ENCODE peak calls at places on chromosomes 2 and 18, in six cellular contexts. One of them, this sample, is unnamed.

GRCh38 chr2:110677080-110677479 is 783 bp downstream of the BUB1 start:
- DNase-seq in GM20000: no peak
- DNase-seq in left kidney: no peak
- DNase-seq in GM23338: no peak
- DNase-seq in activated CD4-positive, alpha-beta T cell treated with anti-CD3 and anti-CD28 coated beads, Interleukin-2, amount 50 U/mL, for 24 hours: no peak
- DNase-seq in iPS DF 19.7: no peak
- DNase-seq in this sample: no peak

GRCh38 chr18:44599409-44599808 is 81.3 kb upstream of the SETBP1 start:
- DNase-seq in GM20000: no peak
- DNase-seq in left kidney: no peak
- DNase-seq in GM23338: peak; percentile 3
- DNase-seq in activated CD4-positive, alpha-beta T cell treated with anti-CD3 and anti-CD28 coated beads, Interleukin-2, amount 50 U/mL, for 24 hours: no peak
- DNase-seq in iPS DF 19.7: peak; percentile 17
- DNase-seq in this sample: no peak

GRCh38 chr2:159214325-159214865 is 72.1 kb downstream of the WDSUB1 start:
- DNase-seq in GM20000: no peak
- DNase-seq in left kidney: no peak
- DNase-seq in GM23338: no peak
- DNase-seq in activated CD4-positive, alpha-beta T cell treated with anti-CD3 and anti-CD28 coated beads, Interleukin-2, amount 50 U/mL, for 24 hours: no peak
- DNase-seq in iPS DF 19.7: no peak
- DNase-seq in this sample: no peak

GRCh38 chr2:105042189-105042588 is 4.3 kb downstream of the MRPS9 start:
- DNase-seq in GM20000: no peak
- DNase-seq in left kidney: peak; percentile 9
- DNase-seq in GM23338: peak; percentile 57
- DNase-seq in activated CD4-positive, alpha-beta T cell treated with anti-CD3 and anti-CD28 coated beads, Interleukin-2, amount 50 U/mL, for 24 hours: no peak
- DNase-seq in iPS DF 19.7: no peak
- DNase-seq in this sample: no peak

GRCh38 chr2:28175028-28175427 is 217.6 kb upstream of the FOSL2 start:
- DNase-seq in GM20000: no peak
- DNase-seq in left kidney: no peak
- DNase-seq in GM23338: peak; percentile 29
- DNase-seq in activated CD4-positive, alpha-beta T cell treated with anti-CD3 and anti-CD28 coated beads, Interleukin-2, amount 50 U/mL, for 24 hours: no peak
- DNase-seq in iPS DF 19.7: no peak
- DNase-seq in this sample: no peak

GRCh38 chr2:171595896-171596295 is 73.6 kb downstream of the CYBRD1 start:
- DNase-seq in GM20000: no peak
- DNase-seq in left kidney: no peak
- DNase-seq in GM23338: no peak
- DNase-seq in activated CD4-positive, alpha-beta T cell treated with anti-CD3 and anti-CD28 coated beads, Interleukin-2, amount 50 U/mL, for 24 hours: no peak
- DNase-seq in iPS DF 19.7: no peak
- DNase-seq in this sample: peak; percentile 89

GRCh38 chr2:72142743-72143440 is 4.8 kb downstream of the CYP26B1 start:
- DNase-seq in GM20000: no peak
- DNase-seq in left kidney: peak; percentile 88
- DNase-seq in GM23338: peak; percentile 73
- DNase-seq in activated CD4-positive, alpha-beta T cell treated with anti-CD3 and anti-CD28 coated beads, Interleukin-2, amount 50 U/mL, for 24 hours: no peak
- DNase-seq in iPS DF 19.7: no peak
- DNase-seq in this sample: no peak

GRCh38 chr2:34408100-34408499 is 809.0 kb upstream of the FAM98A start:
- DNase-seq in GM20000: no peak
- DNase-seq in left kidney: no peak
- DNase-seq in GM23338: no peak
- DNase-seq in activated CD4-positive, alpha-beta T cell treated with anti-CD3 and anti-CD28 coated beads, Interleukin-2, amount 50 U/mL, for 24 hours: no peak
- DNase-seq in iPS DF 19.7: no peak
- DNase-seq in this sample: no peak

GRCh38 chr2:46697830-46698323 is 217.7 kb downstream of the MCFD2 start:
- DNase-seq in GM20000: no peak
- DNase-seq in left kidney: no peak
- DNase-seq in GM23338: no peak
- DNase-seq in activated CD4-positive, alpha-beta T cell treated with anti-CD3 and anti-CD28 coated beads, Interleukin-2, amount 50 U/mL, for 24 hours: no peak
- DNase-seq in iPS DF 19.7: no peak
- DNase-seq in this sample: no peak

GRCh38 chr2:59025157-59025757 is 784.1 kb upstream of the FANCL start:
- DNase-seq in GM20000: peak; percentile 28
- DNase-seq in left kidney: peak; percentile 67
- DNase-seq in GM23338: peak; percentile 72
- DNase-seq in activated CD4-positive, alpha-beta T cell treated with anti-CD3 and anti-CD28 coated beads, Interleukin-2, amount 50 U/mL, for 24 hours: no peak
- DNase-seq in iPS DF 19.7: peak; percentile 9
- DNase-seq in this sample: no peak

GRCh38 chr2:64770137-64770780 is 116.5 kb upstream of the SERTAD2 start:
- DNase-seq in GM20000: no peak
- DNase-seq in left kidney: no peak
- DNase-seq in GM23338: no peak
- DNase-seq in activated CD4-positive, alpha-beta T cell treated with anti-CD3 and anti-CD28 coated beads, Interleukin-2, amount 50 U/mL, for 24 hours: no peak
- DNase-seq in iPS DF 19.7: no peak
- DNase-seq in this sample: peak; percentile 61

GRCh38 chr18:42182728-42183700 is 228.0 kb downstream of the PIK3C3 start:
- DNase-seq in GM20000: no peak
- DNase-seq in left kidney: peak; percentile 43
- DNase-seq in GM23338: no peak
- DNase-seq in activated CD4-positive, alpha-beta T cell treated with anti-CD3 and anti-CD28 coated beads, Interleukin-2, amount 50 U/mL, for 24 hours: no peak
- DNase-seq in iPS DF 19.7: no peak
- DNase-seq in this sample: peak; percentile 64

GRCh38 chr2:41967426-41968181 is 80.2 kb upstream of the PKDCC start:
- DNase-seq in GM20000: no peak
- DNase-seq in left kidney: no peak
- DNase-seq in GM23338: no peak
- DNase-seq in activated CD4-positive, alpha-beta T cell treated with anti-CD3 and anti-CD28 coated beads, Interleukin-2, amount 50 U/mL, for 24 hours: no peak
- DNase-seq in iPS DF 19.7: no peak
- DNase-seq in this sample: no peak

GRCh38 chr2:203016716-203017115 is 2.0 kb downstream of the NBEAL1 start:
- DNase-seq in GM20000: no peak
- DNase-seq in left kidney: no peak
- DNase-seq in GM23338: no peak
- DNase-seq in activated CD4-positive, alpha-beta T cell treated with anti-CD3 and anti-CD28 coated beads, Interleukin-2, amount 50 U/mL, for 24 hours: no peak
- DNase-seq in iPS DF 19.7: no peak
- DNase-seq in this sample: no peak

GRCh38 chr2:3162442-3163077 is 215.1 kb downstream of the EIPR1 start:
- DNase-seq in GM20000: no peak
- DNase-seq in left kidney: no peak
- DNase-seq in GM23338: no peak
- DNase-seq in activated CD4-positive, alpha-beta T cell treated with anti-CD3 and anti-CD28 coated beads, Interleukin-2, amount 50 U/mL, for 24 hours: no peak
- DNase-seq in iPS DF 19.7: no peak
- DNase-seq in this sample: no peak

GRCh38 chr2:205848601-205849000 is 166.3 kb downstream of the NRP2 start:
- DNase-seq in GM20000: no peak
- DNase-seq in left kidney: no peak
- DNase-seq in GM23338: no peak
- DNase-seq in activated CD4-positive, alpha-beta T cell treated with anti-CD3 and anti-CD28 coated beads, Interleukin-2, amount 50 U/mL, for 24 hours: no peak
- DNase-seq in iPS DF 19.7: no peak
- DNase-seq in this sample: no peak

GRCh38 chr2:102103992-102104871 is 38.3 kb upstream of the IL1R1 start:
- DNase-seq in GM20000: peak; percentile 36
- DNase-seq in left kidney: peak; percentile 34
- DNase-seq in GM23338: no peak
- DNase-seq in activated CD4-positive, alpha-beta T cell treated with anti-CD3 and anti-CD28 coated beads, Interleukin-2, amount 50 U/mL, for 24 hours: peak; percentile 47
- DNase-seq in iPS DF 19.7: no peak
- DNase-seq in this sample: peak; percentile 86

GRCh38 chr2:19722486-19723420 is 179.0 kb downstream of the TTC32 start:
- DNase-seq in GM20000: no peak
- DNase-seq in left kidney: peak; percentile 32
- DNase-seq in GM23338: no peak
- DNase-seq in activated CD4-positive, alpha-beta T cell treated with anti-CD3 and anti-CD28 coated beads, Interleukin-2, amount 50 U/mL, for 24 hours: no peak
- DNase-seq in iPS DF 19.7: no peak
- DNase-seq in this sample: no peak

GRCh38 chr2:212337486-212338343 is 200.9 kb downstream of the ERBB4 start:
- DNase-seq in GM20000: no peak
- DNase-seq in left kidney: no peak
- DNase-seq in GM23338: no peak
- DNase-seq in activated CD4-positive, alpha-beta T cell treated with anti-CD3 and anti-CD28 coated beads, Interleukin-2, amount 50 U/mL, for 24 hours: no peak
- DNase-seq in iPS DF 19.7: no peak
- DNase-seq in this sample: no peak

GRCh38 chr2:30611572-30611971 is 164.5 kb downstream of the LCLAT1 start:
- DNase-seq in GM20000: no peak
- DNase-seq in left kidney: no peak
- DNase-seq in GM23338: no peak
- DNase-seq in activated CD4-positive, alpha-beta T cell treated with anti-CD3 and anti-CD28 coated beads, Interleukin-2, amount 50 U/mL, for 24 hours: no peak
- DNase-seq in iPS DF 19.7: no peak
- DNase-seq in this sample: no peak

GRCh38 chr18:9079863-9080528 is 22.5 kb upstream of the NDUFV2 start:
- DNase-seq in GM20000: no peak
- DNase-seq in left kidney: no peak
- DNase-seq in GM23338: no peak
- DNase-seq in activated CD4-positive, alpha-beta T cell treated with anti-CD3 and anti-CD28 coated beads, Interleukin-2, amount 50 U/mL, for 24 hours: no peak
- DNase-seq in iPS DF 19.7: no peak
- DNase-seq in this sample: no peak

GRCh38 chr2:230447455-230448451 is 31.8 kb downstream of the SP100 start:
- DNase-seq in GM20000: peak; percentile 66
- DNase-seq in left kidney: no peak
- DNase-seq in GM23338: no peak
- DNase-seq in activated CD4-positive, alpha-beta T cell treated with anti-CD3 and anti-CD28 coated beads, Interleukin-2, amount 50 U/mL, for 24 hours: no peak
- DNase-seq in iPS DF 19.7: no peak
- DNase-seq in this sample: no peak

GRCh38 chr2:39584283-39584972 is 81.3 kb upstream of the TMEM178A start:
- DNase-seq in GM20000: no peak
- DNase-seq in left kidney: no peak
- DNase-seq in GM23338: no peak
- DNase-seq in activated CD4-positive, alpha-beta T cell treated with anti-CD3 and anti-CD28 coated beads, Interleukin-2, amount 50 U/mL, for 24 hours: no peak
- DNase-seq in iPS DF 19.7: no peak
- DNase-seq in this sample: peak; percentile 74

GRCh38 chr18:56221195-56222065 is 417.0 kb downstream of the TXNL1 start:
- DNase-seq in GM20000: no peak
- DNase-seq in left kidney: no peak
- DNase-seq in GM23338: no peak
- DNase-seq in activated CD4-positive, alpha-beta T cell treated with anti-CD3 and anti-CD28 coated beads, Interleukin-2, amount 50 U/mL, for 24 hours: no peak
- DNase-seq in iPS DF 19.7: no peak
- DNase-seq in this sample: peak; percentile 18

GRCh38 chr2:112867701-112868631 is 31.4 kb upstream of the IL1B start:
- DNase-seq in GM20000: no peak
- DNase-seq in left kidney: no peak
- DNase-seq in GM23338: no peak
- DNase-seq in activated CD4-positive, alpha-beta T cell treated with anti-CD3 and anti-CD28 coated beads, Interleukin-2, amount 50 U/mL, for 24 hours: no peak
- DNase-seq in iPS DF 19.7: no peak
- DNase-seq in this sample: no peak

GRCh38 chr2:181907005-181907549 is 15.5 kb downstream of the ITPRID2 start:
- DNase-seq in GM20000: no peak
- DNase-seq in left kidney: no peak
- DNase-seq in GM23338: no peak
- DNase-seq in activated CD4-positive, alpha-beta T cell treated with anti-CD3 and anti-CD28 coated beads, Interleukin-2, amount 50 U/mL, for 24 hours: no peak
- DNase-seq in iPS DF 19.7: no peak
- DNase-seq in this sample: no peak

GRCh38 chr2:7878786-7879515 is 802.9 kb upstream of the ID2 start:
- DNase-seq in GM20000: no peak
- DNase-seq in left kidney: peak; percentile 16
- DNase-seq in GM23338: peak; percentile 94
- DNase-seq in activated CD4-positive, alpha-beta T cell treated with anti-CD3 and anti-CD28 coated beads, Interleukin-2, amount 50 U/mL, for 24 hours: no peak
- DNase-seq in iPS DF 19.7: peak; percentile 87
- DNase-seq in this sample: no peak

GRCh38 chr18:55753643-55754255 is 165.8 kb upstream of the TCF4 start:
- DNase-seq in GM20000: no peak
- DNase-seq in left kidney: no peak
- DNase-seq in GM23338: no peak
- DNase-seq in activated CD4-positive, alpha-beta T cell treated with anti-CD3 and anti-CD28 coated beads, Interleukin-2, amount 50 U/mL, for 24 hours: no peak
- DNase-seq in iPS DF 19.7: no peak
- DNase-seq in this sample: peak; percentile 13

GRCh38 chr2:25290811-25291510 is 50.8 kb downstream of the DNMT3A start:
- DNase-seq in GM20000: no peak
- DNase-seq in left kidney: no peak
- DNase-seq in GM23338: no peak
- DNase-seq in activated CD4-positive, alpha-beta T cell treated with anti-CD3 and anti-CD28 coated beads, Interleukin-2, amount 50 U/mL, for 24 hours: no peak
- DNase-seq in iPS DF 19.7: no peak
- DNase-seq in this sample: no peak

GRCh38 chr2:5694016-5694690 is 2.0 kb downstream of the SOX11 start:
- DNase-seq in GM20000: no peak
- DNase-seq in left kidney: peak; percentile 87
- DNase-seq in GM23338: peak; percentile 76
- DNase-seq in activated CD4-positive, alpha-beta T cell treated with anti-CD3 and anti-CD28 coated beads, Interleukin-2, amount 50 U/mL, for 24 hours: no peak
- DNase-seq in iPS DF 19.7: no peak
- DNase-seq in this sample: no peak

GRCh38 chr2:128651000-128651399 is 332.3 kb upstream of the HS6ST1 start:
- DNase-seq in GM20000: no peak
- DNase-seq in left kidney: no peak
- DNase-seq in GM23338: no peak
- DNase-seq in activated CD4-positive, alpha-beta T cell treated with anti-CD3 and anti-CD28 coated beads, Interleukin-2, amount 50 U/mL, for 24 hours: no peak
- DNase-seq in iPS DF 19.7: no peak
- DNase-seq in this sample: no peak

GRCh38 chr2:112187805-112188596 is 49.8 kb downstream of the FBLN7 start:
- DNase-seq in GM20000: peak; percentile 61
- DNase-seq in left kidney: no peak
- DNase-seq in GM23338: no peak
- DNase-seq in activated CD4-positive, alpha-beta T cell treated with anti-CD3 and anti-CD28 coated beads, Interleukin-2, amount 50 U/mL, for 24 hours: peak; percentile 56
- DNase-seq in iPS DF 19.7: no peak
- DNase-seq in this sample: no peak

GRCh38 chr18:240175-240574 is 27.7 kb downstream of the THOC1 start:
- DNase-seq in GM20000: no peak
- DNase-seq in left kidney: no peak
- DNase-seq in GM23338: no peak
- DNase-seq in activated CD4-positive, alpha-beta T cell treated with anti-CD3 and anti-CD28 coated beads, Interleukin-2, amount 50 U/mL, for 24 hours: no peak
- DNase-seq in iPS DF 19.7: no peak
- DNase-seq in this sample: no peak

GRCh38 chr2:223771480-223771879 is 65.9 kb downstream of the AP1S3 start:
- DNase-seq in GM20000: no peak
- DNase-seq in left kidney: no peak
- DNase-seq in GM23338: no peak
- DNase-seq in activated CD4-positive, alpha-beta T cell treated with anti-CD3 and anti-CD28 coated beads, Interleukin-2, amount 50 U/mL, for 24 hours: no peak
- DNase-seq in iPS DF 19.7: no peak
- DNase-seq in this sample: no peak

GRCh38 chr2:31269087-31269486 is 35.1 kb downstream of the EHD3 start:
- DNase-seq in GM20000: no peak
- DNase-seq in left kidney: no peak
- DNase-seq in GM23338: no peak
- DNase-seq in activated CD4-positive, alpha-beta T cell treated with anti-CD3 and anti-CD28 coated beads, Interleukin-2, amount 50 U/mL, for 24 hours: no peak
- DNase-seq in iPS DF 19.7: no peak
- DNase-seq in this sample: peak; percentile 44

GRCh38 chr2:127086800-127087737 is 19.9 kb downstream of the BIN1 start:
- DNase-seq in GM20000: peak; percentile 86
- DNase-seq in left kidney: peak; percentile 97
- DNase-seq in GM23338: peak; percentile 67
- DNase-seq in activated CD4-positive, alpha-beta T cell treated with anti-CD3 and anti-CD28 coated beads, Interleukin-2, amount 50 U/mL, for 24 hours: no peak
- DNase-seq in iPS DF 19.7: no peak
- DNase-seq in this sample: peak; percentile 27

GRCh38 chr18:5104246-5104645 is 92.8 kb downstream of the AKAIN1 start:
- DNase-seq in GM20000: no peak
- DNase-seq in left kidney: no peak
- DNase-seq in GM23338: peak; percentile 72
- DNase-seq in activated CD4-positive, alpha-beta T cell treated with anti-CD3 and anti-CD28 coated beads, Interleukin-2, amount 50 U/mL, for 24 hours: no peak
- DNase-seq in iPS DF 19.7: peak; percentile 25
- DNase-seq in this sample: no peak

GRCh38 chr2:7116516-7116915 is 199.3 kb downstream of the RNF144A start:
- DNase-seq in GM20000: no peak
- DNase-seq in left kidney: no peak
- DNase-seq in GM23338: no peak
- DNase-seq in activated CD4-positive, alpha-beta T cell treated with anti-CD3 and anti-CD28 coated beads, Interleukin-2, amount 50 U/mL, for 24 hours: no peak
- DNase-seq in iPS DF 19.7: no peak
- DNase-seq in this sample: no peak

This sample was measured in HFFc6.